ENCODE peak calls at places on chromosome 1, in seven cellular contexts. Z is hepatocyte; H is CD8-positive, alpha-beta memory T cell; I is body of pancreas; O is upper lobe of right lung; N is ascending aorta; M is IMR-90. P is an unnamed sample. For H3K36me3 and H3K9me3, the result is how much of the 10 kb centered on the place peaks cover.

GRCh38 chr1:228074954-228075730 is 7.4 kb upstream of the ARF1 start:
- DNase-seq in Z (no peak), H (no peak), I (no peak), O (peak), N (no peak), M (no peak), P (no peak)

GRCh38 chr1:220879090-220879508 is at the start of gene HLX:
- DNase-seq in Z (peak), H (no peak), I (peak), O (peak), N (peak), M (peak), P (no peak)

GRCh38 chr1:216815239-216815955 is 92.2 kb upstream of the ESRRG start:
- DNase-seq in Z (peak), H (no peak), I (peak), O (no peak), N (no peak), M (peak), P (no peak)

GRCh38 chr1:156809711-156810366 is 6.8 kb downstream of the SH2D2A start:
- DNase-seq in Z (no peak), H (no peak), I (no peak), O (peak), N (no peak), M (no peak), P (no peak)

GRCh38 chr1:159823401-159823800 is 3.3 kb upstream of the SLAMF8 start:
- DNase-seq in Z (no peak), H (no peak), I (no peak), O (no peak), N (no peak), M (no peak), P (no peak)

GRCh38 chr1:76070538-76070937 is 4.0 kb upstream of the ST6GALNAC3 start:
- DNase-seq in Z (no peak), H (no peak), I (no peak), O (no peak), N (no peak), M (peak), P (no peak)

GRCh38 chr1:212721388-212722247 is 22.0 kb upstream of the BATF3 start:
- DNase-seq in Z (peak), H (no peak), I (no peak), O (no peak), N (no peak), M (peak), P (peak)

GRCh38 chr1:199859525-199859924 is 168.0 kb upstream of the NR5A2 start:
- DNase-seq in Z (no peak), H (no peak), I (no peak), O (no peak), N (no peak), M (peak), P (no peak)

GRCh38 chr1:94061513-94062443 is 59.2 kb downstream of the ABCA4 start:
- DNase-seq in Z (peak), H (no peak), I (peak), O (peak), N (no peak), M (peak), P (peak)

GRCh38 chr1:58896211-58897183 is 112.7 kb upstream of the JUN start:
- DNase-seq in Z (peak), H (no peak), I (peak), O (peak), N (no peak), M (no peak), P (no peak)

GRCh38 chr1:173527151-173527826 is 50.2 kb downstream of the PRDX6 start:
- DNase-seq in Z (peak), H (no peak), I (peak), O (no peak), N (no peak), M (no peak), P (no peak)

GRCh38 chr1:21385022-21385421 is 54.9 kb upstream of the NBPF3 start:
- DNase-seq in Z (no peak), H (no peak), I (no peak), O (no peak), N (no peak), M (no peak), P (no peak)
- H3K4me3 ChIP-seq in Z (no peak), H (no peak), I (no peak), O (no peak), N (no peak), M (no peak), P (no peak)

GRCh38 chr1:97338347-97338746 is 582.5 kb downstream of the DPYD start:
- DNase-seq in Z (no peak), H (no peak), I (no peak), O (no peak), N (no peak), M (no peak), P (no peak)
- H3K36me3 ChIP-seq in Z (under half), H (under half), I (under half), O (under half), N (under half), M (under half), P (under half)

GRCh38 chr1:82689217-82689616 is 888.5 kb downstream of the ADGRL2 start:
- DNase-seq in Z (no peak), H (no peak), I (no peak), O (no peak), N (no peak), M (no peak), P (no peak)
- H3K9me3 ChIP-seq in Z (under half), H (under half), I (under half), O (under half), N (under half), M (under half), P (under half)

DNA sequence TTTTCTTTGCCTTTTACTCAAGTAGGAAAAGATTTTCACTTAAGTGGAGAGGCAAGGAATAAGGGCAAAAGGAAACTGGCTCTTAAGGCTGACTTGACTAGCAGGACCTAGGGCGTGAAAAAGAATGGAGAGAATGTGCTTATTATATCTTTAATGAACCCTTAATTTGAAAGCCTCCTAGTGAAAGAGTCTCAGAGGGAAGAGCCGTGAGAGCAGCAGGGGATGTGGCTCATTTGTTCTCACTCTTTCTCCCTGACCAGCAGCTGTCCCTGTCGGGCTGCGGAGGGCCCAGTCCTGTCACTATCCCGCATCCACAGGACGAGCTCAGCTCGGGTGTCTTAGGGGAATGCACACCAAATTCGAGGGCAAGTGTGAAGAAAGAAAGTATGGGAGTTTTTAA is 180.1 kb downstream of the EDEM3 start:
- DNase-seq in Z (no peak), H (no peak), I (no peak), O (no peak), N (no peak), M (no peak), P (no peak)
- H3K4me3 ChIP-seq in Z (no peak), H (no peak), I (no peak), O (no peak), N (no peak), M (no peak), P (no peak)

P was measured in Caco-2.